ENCODE peak calls at places on chromosomes 3 and 15, in eight cellular contexts. M, H, D, P, C, I, O and U are unnamed samples.

GRCh38 chr3:11719406-11720219 is 75.9 kb upstream of the VGLL4 start:
- DNase-seq in M (peak; percentile 75), H (peak; percentile 92), D (no peak), P (peak; percentile 66), C (peak; percentile 63), I (peak; percentile 78), O (no peak), U (peak; percentile 96)

GRCh38 chr15:76433798-76434400 is 97.3 kb downstream of the ISL2 start:
- DNase-seq in M (no peak), H (peak; percentile 61), D (no peak), P (no peak), C (no peak), I (no peak), O (no peak), U (no peak)

GRCh38 chr15:42494998-42495360 is 455 bp upstream of the SNAP23 start:
- DNase-seq in M (peak; percentile 2), H (peak; percentile 23), D (peak; percentile 28), P (peak; percentile 86), C (no peak), I (no peak), O (no peak), U (peak; percentile 93)

GRCh38 chr3:144053121-144053520 is 81.5 kb downstream of the DIPK2A start:
- DNase-seq in M (no peak), H (no peak), D (peak; percentile 28), P (no peak), C (no peak), I (no peak), O (no peak), U (no peak)

GRCh38 chr3:156259896-156260788 is 139.8 kb downstream of the KCNAB1 start:
- DNase-seq in M (no peak), H (no peak), D (no peak), P (peak; percentile 87), C (no peak), I (no peak), O (no peak), U (no peak)

GRCh38 chr3:94036909-94037507 is 8.6 kb upstream of the STX19 start:
- DNase-seq in M (no peak), H (peak; percentile 64), D (no peak), P (peak; percentile 9), C (peak; percentile 11), I (peak; percentile 35), O (no peak), U (no peak)

GRCh38 chr15:39585394-39585841 is 4.5 kb downstream of the THBS1 start:
- DNase-seq in M (no peak), H (no peak), D (peak; percentile 44), P (peak; percentile 58), C (no peak), I (no peak), O (no peak), U (no peak)

GRCh38 chr3:28326458-28326926 is 22.0 kb upstream of the ZCWPW2 start:
- DNase-seq in M (no peak), H (no peak), D (no peak), P (no peak), C (no peak), I (no peak), O (peak; percentile 38), U (no peak)

GRCh38 chr3:171491412-171491811 is 31.2 kb upstream of the TNIK start:
- DNase-seq in M (no peak), H (no peak), D (no peak), P (no peak), C (no peak), I (no peak), O (no peak), U (no peak)

GRCh38 chr3:141076821-141077571 is 25.8 kb downstream of the SPSB4 start:
- DNase-seq in M (no peak), H (peak; percentile 66), D (no peak), P (peak; percentile 10), C (no peak), I (no peak), O (no peak), U (peak; percentile 38)
- H3K4me1 ChIP-seq in M (peaks cover 83% of the 10 kb centered on the region), H (peaks cover 29% of the 10 kb centered on the region), D (no peaks in the 10 kb centered on the region), P (no peaks in the 10 kb centered on the region), C (peaks cover 43% of the 10 kb centered on the region), I (no peaks in the 10 kb centered on the region), O (no peaks in the 10 kb centered on the region), U (no peaks in the 10 kb centered on the region)

GRCh38 chr15:85457392-85457968 is 77.1 kb downstream of the AKAP13 start:
- DNase-seq in M (no peak), H (no peak), D (no peak), P (no peak), C (no peak), I (no peak), O (peak; percentile 73), U (no peak)

GRCh38 chr15:85454403-85454802 is 74.0 kb downstream of the AKAP13 start:
- DNase-seq in M (no peak), H (no peak), D (no peak), P (no peak), C (no peak), I (no peak), O (no peak), U (peak; percentile 32)

GRCh38 chr15:85453144-85453872 is 72.9 kb downstream of the AKAP13 start:
- DNase-seq in M (no peak), H (no peak), D (no peak), P (no peak), C (no peak), I (no peak), O (no peak), U (no peak)

GRCh38 chr15:85456798-85457197 is 76.4 kb downstream of the AKAP13 start:
- DNase-seq in M (no peak), H (no peak), D (no peak), P (no peak), C (no peak), I (no peak), O (no peak), U (no peak)

GRCh38 chr15:85455851-85456250 is 75.4 kb downstream of the AKAP13 start:
- DNase-seq in M (no peak), H (no peak), D (no peak), P (no peak), C (no peak), I (no peak), O (no peak), U (no peak)
- H3K9ac ChIP-seq in M (no peak overlapping the region), H (no peak overlapping the region), D (no peak overlapping the region), P (no peak overlapping the region), C (no peak overlapping the region), I (no peak overlapping the region), O (no peak overlapping the region), U (no peak overlapping the region)

DNA sequence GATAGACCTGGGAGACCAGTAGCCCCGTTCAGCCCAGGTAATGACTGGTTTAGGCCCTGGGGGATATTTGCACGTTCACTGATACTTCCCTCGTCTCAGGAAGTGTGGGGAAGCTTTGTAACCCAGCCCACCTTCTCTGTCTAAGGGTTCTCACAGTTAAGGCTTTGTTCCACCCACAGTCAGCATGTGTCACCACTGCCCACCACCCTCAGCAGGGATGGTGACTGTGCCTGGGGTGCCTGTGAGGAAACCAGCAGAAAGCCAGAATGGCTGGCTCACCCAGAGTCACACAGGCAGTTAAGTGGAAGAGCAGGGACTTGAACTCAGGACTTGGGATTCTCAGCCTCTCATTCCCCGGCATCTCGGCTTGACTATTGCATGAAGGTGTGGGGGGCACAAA is 5.2 kb downstream of the KBTBD13 start:
- DNase-seq in M (no peak), H (no peak), D (no peak), P (no peak), C (no peak), I (no peak), O (no peak), U (no peak)
- H3K4me1 ChIP-seq in M (peaks cover 34% of the 10 kb centered on the region), H (peaks cover 14% of the 10 kb centered on the region), D (peaks cover 3% of the 10 kb centered on the region), P (no peaks in the 10 kb centered on the region), C (peaks cover 39% of the 10 kb centered on the region), I (peaks cover 3% of the 10 kb centered on the region), O (no peaks in the 10 kb centered on the region), U (peaks cover 8% of the 10 kb centered on the region)

GRCh38 chr3:135246027-135246426 is 451.0 kb downstream of the EPHB1 start:
- DNase-seq in M (no peak), H (no peak), D (no peak), P (no peak), C (no peak), I (no peak), O (no peak), U (no peak)
- H3K9ac ChIP-seq in M (no peak overlapping the region), H (no peak overlapping the region), D (no peak overlapping the region), P (no peak overlapping the region), C (no peak overlapping the region), I (no peak overlapping the region), O (no peak overlapping the region), U (no peak overlapping the region)

GRCh38 chr3:33807190-33807589 is 8.8 kb downstream of the PDCD6IP start:
- DNase-seq in M (no peak), H (no peak), D (no peak), P (peak; percentile 69), C (no peak), I (no peak), O (no peak), U (peak; percentile 75)

GRCh38 chr3:33808559-33808958 is 10.1 kb downstream of the PDCD6IP start:
- DNase-seq in M (no peak), H (no peak), D (no peak), P (no peak), C (no peak), I (no peak), O (no peak), U (no peak)

GRCh38 chr3:33799202-33799551 is 747 bp downstream of the PDCD6IP start:
- DNase-seq in M (no peak), H (no peak), D (no peak), P (no peak), C (no peak), I (no peak), O (no peak), U (no peak)

GRCh38 chr3:33803252-33803651 is 4.8 kb downstream of the PDCD6IP start:
- DNase-seq in M (no peak), H (no peak), D (no peak), P (no peak), C (no peak), I (no peak), O (no peak), U (no peak)

DNA sequence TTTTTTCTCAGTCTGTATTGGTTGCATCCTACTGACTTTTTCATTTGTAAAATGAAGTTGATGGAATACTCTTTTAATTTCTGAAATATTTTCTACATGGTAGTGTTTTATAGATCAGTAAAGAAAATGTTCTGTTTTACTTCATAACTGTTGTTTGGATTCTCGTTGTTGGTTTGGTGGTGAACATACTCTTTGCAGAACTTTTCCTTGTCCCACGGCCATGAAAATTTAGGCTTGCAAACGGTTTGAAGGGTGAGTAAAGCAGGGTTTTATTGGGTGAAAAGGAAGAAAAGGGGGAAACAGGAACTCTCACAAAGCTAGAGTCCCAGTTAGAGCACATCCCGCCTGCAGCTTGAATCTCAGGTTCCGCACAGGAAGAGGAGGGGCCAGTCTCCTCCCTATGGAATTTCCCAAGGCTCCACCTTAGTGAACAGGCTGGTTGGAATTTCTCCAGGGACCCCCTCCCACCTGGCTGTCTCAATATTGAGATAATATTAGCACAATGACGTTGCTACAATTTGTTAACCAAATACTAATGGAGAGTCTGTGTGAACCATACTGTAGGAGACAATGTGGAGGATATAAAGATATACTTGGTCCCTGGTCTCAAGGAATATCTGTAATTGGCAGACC is 5.6 kb downstream of the PDCD6IP start:
- DNase-seq in M (no peak), H (peak; percentile 61), D (no peak), P (no peak), C (no peak), I (no peak), O (no peak), U (no peak)
- H3K4me1 ChIP-seq in M (no peaks in the 10 kb centered on the region), H (no peaks in the 10 kb centered on the region), D (peaks cover 36% of the 10 kb centered on the region), P (peaks cover 47% of the 10 kb centered on the region), C (no peaks in the 10 kb centered on the region), I (peaks cover 3% of the 10 kb centered on the region), O (no peaks in the 10 kb centered on the region), U (peaks cover 13% of the 10 kb centered on the region)

GRCh38 chr15:67820147-67820991 is 4.9 kb upstream of the SKOR1 start:
- DNase-seq in M (no peak), H (no peak), D (no peak), P (no peak), C (no peak), I (no peak), O (no peak), U (no peak)
- H3K9ac ChIP-seq in M (no peak overlapping the region), H (no peak overlapping the region), D (no peak overlapping the region), P (no peak overlapping the region), C (no peak overlapping the region), I (no peak overlapping the region), O (no peak overlapping the region), U (no peak overlapping the region)